ENCODE peak calls at places on chromosome X, in seven cellular contexts. L is GM23248, C is SK-MEL-5, K is activated gamma-delta T cell treated with Interleukin-2 at 50 U/mL for 16 hours, O is mesothelial cell of epicardium, G is SJSA1, N is Calu3. J is an unnamed sample.

GRCh38 chrX:65196758-65197371 is 220.6 kb upstream of the ZC4H2 start:
- DNase-seq in L (peak; percentile 18), N (peak; percentile 37), C (peak; percentile 2), K (no peak), G (no peak), O (no peak), J (no peak)

GRCh38 chrX:1322393-1322792 is 14.2 kb upstream of the IL3RA start:
- DNase-seq in N (no peak), C (no peak), L (no peak), K (no peak), O (no peak), G (no peak), J (no peak)

GRCh38 chrX:15619053-15619772 is 18.5 kb upstream of the ACE2 start:
- DNase-seq in O (no peak), G (no peak), C (no peak), L (peak; percentile 10), N (peak; percentile 72), K (no peak), J (no peak)

GRCh38 chrX:70166601-70167590 is 10.4 kb upstream of the DGAT2L6 start:
- DNase-seq in C (peak; percentile 96), O (no peak), L (peak; percentile 75), N (no peak), K (no peak), G (peak; percentile 73), J (peak; percentile 39)

GRCh38 chrX:132086717-132087116 is 41.1 kb downstream of the FRMD7 start:
- DNase-seq in G (no peak), K (no peak), O (no peak), N (no peak), C (no peak), L (peak; percentile 20), J (peak; percentile 34)

GRCh38 chrX:139972629-139973257 is 7.4 kb upstream of the CXorf66 start:
- DNase-seq in O (no peak), N (no peak), C (no peak), G (no peak), L (no peak), K (no peak), J (no peak)

GRCh38 chrX:1464282-1465131 is 11.8 kb upstream of the ASMTL start:
- DNase-seq in N (no peak), G (peak; percentile 35), C (no peak), O (peak; percentile 11), L (no peak), K (peak; percentile 35), J (no peak)

GRCh38 chrX:140525448-140525847 is 20.6 kb upstream of the SOX3 start:
- DNase-seq in L (peak; percentile 76), K (no peak), N (no peak), C (no peak), G (no peak), O (no peak), J (no peak)

GRCh38 chrX:28876415-28876814 is 289.2 kb downstream of the IL1RAPL1 start:
- DNase-seq in O (no peak), G (no peak), K (no peak), C (no peak), L (no peak), N (no peak), J (no peak)

GRCh38 chrX:72436010-72436409 is 130.3 kb upstream of the CITED1 start:
- DNase-seq in G (no peak), L (no peak), N (no peak), C (no peak), O (no peak), K (no peak), J (no peak)

GRCh38 chrX:18875256-18875878 is 108.5 kb downstream of the PHKA2 start:
- DNase-seq in K (no peak), L (no peak), G (no peak), N (no peak), C (no peak), O (no peak), J (no peak)

GRCh38 chrX:63250253-63250868 is 100.8 kb downstream of the SPIN4 start:
- DNase-seq in C (peak; percentile 82), O (no peak), G (peak; percentile 47), K (peak; percentile 34), L (peak; percentile 76), N (peak; percentile 75), J (peak; percentile 86)

GRCh38 chrX:129980540-129981206 is 1.8 kb upstream of the BCORL1 start:
- DNase-seq in C (no peak), G (no peak), L (peak; percentile 35), N (peak; percentile 19), O (peak; percentile 49), K (no peak), J (peak; percentile 54)

GRCh38 chrX:119870626-119871131 is 854 bp downstream of the RNF113A start:
- DNase-seq in C (no peak), G (no peak), L (peak; percentile 56), N (no peak), K (peak; percentile 18), O (peak; percentile 42), J (peak; percentile 62)

GRCh38 chrX:116873678-116874077 is 410.9 kb upstream of the CT83 start:
- DNase-seq in N (no peak), C (no peak), K (no peak), O (no peak), G (no peak), L (peak; percentile 82), J (peak; percentile 47)

GRCh38 chrX:43804021-43804420 is 78.2 kb downstream of the MAOB start:
- DNase-seq in C (no peak), K (no peak), O (no peak), N (no peak), G (no peak), L (no peak), J (no peak)

GRCh38 chrX:149648932-149649331 is 17.3 kb upstream of the TMEM185A start:
- DNase-seq in G (no peak), N (peak; percentile 4), O (no peak), L (no peak), C (peak; percentile 4), K (no peak), J (no peak)

GRCh38 chrX:46325312-46325877 is 219.8 kb downstream of the ZNF674 start:
- DNase-seq in L (peak; percentile 77), O (no peak), N (peak; percentile 90), C (peak; percentile 3), G (peak; percentile 82), K (no peak), J (peak; percentile 79)

GRCh38 chrX:65690057-65690855 is 22.8 kb downstream of the MSN start:
- DNase-seq in C (peak; percentile 87), N (no peak), K (no peak), O (no peak), L (peak; percentile 89), G (peak; percentile 44), J (peak; percentile 48)

GRCh38 chrX:1170243-1170642 is 42.2 kb downstream of the CRLF2 start:
- DNase-seq in C (no peak), K (no peak), O (no peak), N (no peak), L (no peak), G (peak; percentile 12), J (no peak)

GRCh38 chrX:56113785-56114436 is 118.2 kb upstream of the KLF8 start:
- DNase-seq in O (peak; percentile 45), L (no peak), C (no peak), G (no peak), N (peak; percentile 84), K (no peak), J (no peak)

GRCh38 chrX:26649534-26649933 is 433.6 kb downstream of the MAGEB5 start:
- DNase-seq in K (no peak), C (peak; percentile 56), G (no peak), O (no peak), N (no peak), L (peak; percentile 4), J (peak; percentile 39)

GRCh38 chrX:78796916-78797315 is 49.4 kb downstream of the LPAR4 start:
- DNase-seq in C (no peak), G (no peak), O (no peak), N (no peak), L (no peak), K (no peak), J (no peak)

GRCh38 chrX:111652719-111653118 is 28.3 kb upstream of the ALG13 start:
- DNase-seq in C (peak; percentile 7), O (no peak), N (no peak), L (no peak), K (no peak), G (no peak), J (no peak)

GRCh38 chrX:146208821-146209220 is 391.2 kb downstream of the SLITRK2 start:
- DNase-seq in K (no peak), G (no peak), N (no peak), O (no peak), C (no peak), L (no peak), J (no peak)

GRCh38 chrX:136170109-136170800 is 22.9 kb downstream of the FHL1 start:
- DNase-seq in K (no peak), G (no peak), L (peak; percentile 67), C (peak; percentile 58), O (no peak), N (no peak), J (peak; percentile 52)

GRCh38 chrX:18887177-18887820 is 96.6 kb downstream of the PHKA2 start:
- DNase-seq in K (no peak), N (no peak), G (no peak), O (no peak), C (no peak), L (peak; percentile 36), J (no peak)

GRCh38 chrX:71910526-71911022 is at the start of gene NHSL2:
- DNase-seq in O (no peak), N (peak; percentile 25), K (no peak), C (no peak), G (no peak), L (peak; percentile 57), J (peak; percentile 57)

GRCh38 chrX:110021180-110022022 is 18.5 kb downstream of the TMEM164 start:
- DNase-seq in L (peak; percentile 72), O (no peak), K (no peak), N (no peak), C (peak; percentile 46), G (peak; percentile 50), J (peak; percentile 59)

GRCh38 chrX:5708209-5708608 is 520.5 kb downstream of the NLGN4X start:
- DNase-seq in C (no peak), L (no peak), K (no peak), O (no peak), G (no peak), N (no peak), J (no peak)

GRCh38 chrX:112941209-112941788 is 100.7 kb upstream of the AMOT start:
- DNase-seq in O (no peak), G (no peak), C (peak; percentile 10), L (no peak), K (no peak), N (peak; percentile 28), J (peak; percentile 2)

GRCh38 chrX:21375795-21376069 is 1.5 kb downstream of the CNKSR2 start:
- DNase-seq in N (no peak), O (no peak), C (peak; percentile 4), K (no peak), G (no peak), L (no peak), J (no peak)

GRCh38 chrX:52363247-52363883 is 5.5 kb upstream of the XAGE2 start:
- DNase-seq in G (no peak), N (peak; percentile 28), L (peak; percentile 10), O (no peak), K (no peak), C (peak; percentile 10), J (no peak)